ENCODE peak calls at places on chromosomes 16 and 17, in nine cellular contexts. P, A, C, T, Y, H, O, N and X are unnamed samples.

GRCh38 chr16:30407794-30408534 is 558 bp downstream of the ZNF771 start:
- DNase-seq in T (no peak), P (no peak), Y (peak; percentile 24), N (no peak), A (peak; percentile 56), C (no peak), H (no peak), O (no peak), X (no peak)

GRCh38 chr16:89697616-89698331 is 3.7 kb downstream of the SPATA2L start:
- DNase-seq in H (no peak), N (peak; percentile 46), Y (no peak), O (no peak), T (no peak), A (no peak), P (peak; percentile 48), C (no peak), X (no peak)

GRCh38 chr17:6591599-6592158 is 35.3 kb upstream of the PITPNM3 start:
- DNase-seq in T (no peak), P (no peak), C (no peak), N (no peak), O (no peak), A (no peak), H (no peak), Y (no peak), X (peak; percentile 40)

GRCh38 chr16:275041-275621 is 613 bp downstream of the RGS11 start:
- DNase-seq in O (no peak), C (peak; percentile 20), A (peak; percentile 53), H (no peak), N (no peak), Y (peak; percentile 62), T (no peak), P (no peak), X (no peak)

GRCh38 chr16:50067290-50067853 is 1.6 kb downstream of the HEATR3 start:
- DNase-seq in Y (peak; percentile 47), T (no peak), C (peak; percentile 23), P (no peak), N (no peak), H (no peak), A (peak; percentile 53), O (no peak), X (no peak)

GRCh38 chr17:245020-245419 is 63.6 kb upstream of the DOC2B start:
- DNase-seq in N (no peak), Y (no peak), T (peak; percentile 3), O (no peak), H (peak; percentile 15), P (peak; percentile 11), A (no peak), C (no peak), X (no peak)

GRCh38 chr17:33140413-33141099 is 148.9 kb downstream of the SPACA3 start:
- DNase-seq in Y (no peak), A (peak; percentile 49), H (no peak), T (no peak), C (no peak), O (no peak), N (no peak), P (no peak), X (no peak)

GRCh38 chr16:85498607-85499006 is 114.5 kb upstream of the GSE1 start:
- DNase-seq in P (peak; percentile 80), H (no peak), O (no peak), C (no peak), N (no peak), T (no peak), A (no peak), Y (no peak), X (no peak)

GRCh38 chr16:46555981-46556380 is 65.2 kb downstream of the SHCBP1 start:
- DNase-seq in N (no peak), C (no peak), Y (no peak), O (no peak), A (no peak), T (no peak), H (no peak), P (no peak), X (peak; percentile 3)

GRCh38 chr16:16150117-16150877 is 73.0 kb downstream of the ABCC6 start:
- DNase-seq in O (peak; percentile 97), N (peak; percentile 98), C (peak; percentile 74), P (peak; percentile 70), T (peak; percentile 44), A (no peak), Y (peak; percentile 28), H (peak; percentile 91), X (no peak)

GRCh38 chr17:68491864-68492263 is 20.4 kb upstream of the PRKAR1A start:
- DNase-seq in C (no peak), T (no peak), A (no peak), P (peak; percentile 64), Y (no peak), H (no peak), O (peak; percentile 65), N (peak; percentile 57), X (no peak)

GRCh38 chr17:57637668-57638010 is 107.5 kb downstream of the CCDC182 start:
- DNase-seq in C (no peak), Y (no peak), T (no peak), P (peak; percentile 12), N (no peak), O (no peak), H (no peak), A (no peak), X (no peak)

GRCh38 chr16:48814994-48815393 is 205.0 kb upstream of the N4BP1 start:
- DNase-seq in H (no peak), N (no peak), P (no peak), Y (no peak), T (no peak), C (no peak), A (no peak), O (no peak), X (no peak)

GRCh38 chr16:74568961-74569631 is 37.8 kb downstream of the GLG1 start:
- DNase-seq in T (no peak), A (no peak), Y (no peak), O (no peak), H (no peak), C (no peak), N (no peak), P (no peak), X (peak; percentile 40)

GRCh38 chr16:54040975-54041374 is 245.6 kb downstream of the IRX3 start:
- DNase-seq in O (no peak), Y (no peak), A (no peak), C (no peak), T (no peak), P (no peak), N (no peak), H (no peak), X (no peak)

GRCh38 chr17:71447644-71448043 is 673.2 kb upstream of the SOX9 start:
- DNase-seq in P (no peak), O (no peak), H (no peak), T (no peak), A (no peak), N (no peak), Y (no peak), C (no peak), X (no peak)

GRCh38 chr16:75476817-75477216 is 12.3 kb upstream of the TMEM170A start:
- DNase-seq in Y (no peak), O (no peak), C (no peak), N (no peak), T (no peak), A (no peak), P (no peak), H (no peak), X (no peak)

GRCh38 chr17:72605543-72605942 is 484.7 kb downstream of the SOX9 start:
- DNase-seq in A (no peak), N (no peak), P (no peak), O (no peak), H (no peak), Y (no peak), T (no peak), C (no peak), X (no peak)

GRCh38 chr16:70789231-70789926 is 11.6 kb downstream of the VAC14 start:
- DNase-seq in Y (no peak), C (peak; percentile 46), P (peak; percentile 74), H (no peak), O (peak; percentile 50), A (no peak), N (peak; percentile 91), T (peak; percentile 88), X (no peak)

GRCh38 chr16:86355951-86356350 is 154.4 kb upstream of the FOXF1 start:
- DNase-seq in A (no peak), P (no peak), C (no peak), T (no peak), O (no peak), N (no peak), Y (no peak), H (no peak), X (no peak)

GRCh38 chr16:52383640-52384292 is 163.2 kb downstream of the TOX3 start:
- DNase-seq in P (no peak), Y (no peak), O (no peak), C (no peak), T (no peak), N (no peak), A (no peak), H (no peak), X (no peak)
- TF ChIP-seq CTCF in P (no peak), Y (no peak), O (no peak), C (no peak), T (no peak), N (no peak), A (no peak), H (no peak), X (no peak)

DNA sequence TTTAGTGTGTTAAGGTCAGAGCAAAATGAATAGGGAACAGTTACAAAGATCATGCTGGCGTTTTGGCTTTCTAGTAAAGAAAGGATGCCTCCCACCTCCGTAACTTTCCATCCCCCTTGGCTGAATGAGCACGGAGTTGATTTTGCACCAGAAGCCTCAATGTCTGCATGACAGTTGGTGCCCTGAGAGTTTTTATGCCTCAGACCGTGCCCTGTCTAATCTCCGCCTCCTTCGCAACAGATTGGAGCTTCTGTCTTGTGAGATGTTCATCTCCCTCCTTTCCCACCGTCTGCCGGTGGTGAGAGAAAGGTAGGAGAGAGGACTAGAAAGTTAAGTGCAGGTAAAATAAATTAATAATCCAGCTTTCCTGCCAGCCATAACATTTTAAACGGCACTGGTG is 1.9 kb downstream of the HS3ST4 start:
- DNase-seq in H (no peak), P (no peak), O (no peak), Y (no peak), C (no peak), T (no peak), A (peak; percentile 28), N (no peak), X (no peak)
- H3K27me3 ChIP-seq in H (no peaks in the 10 kb centered on the region), P (peaks cover 13% of the 10 kb centered on the region), O (peaks cover 4% of the 10 kb centered on the region), Y (peaks cover 53% of the 10 kb centered on the region), C (peaks cover 44% of the 10 kb centered on the region), T (no peaks in the 10 kb centered on the region), A (peaks cover 71% of the 10 kb centered on the region), N (no peaks in the 10 kb centered on the region), X (peaks cover 22% of the 10 kb centered on the region)

GRCh38 chr16:14187517-14188338 is 116.6 kb downstream of the MRTFB start:
- DNase-seq in C (no peak), O (no peak), Y (no peak), P (no peak), T (no peak), N (no peak), A (no peak), H (no peak), X (no peak)
- H3K4me3 ChIP-seq in C (peak overlapping the region; percentile 64), O (no peak overlapping the region), Y (no peak overlapping the region), P (peak overlapping the region; percentile 72), T (peak overlapping the region; percentile 59), N (peak overlapping the region; percentile 13), A (no peak overlapping the region), H (no peak overlapping the region), X (no peak overlapping the region)

DNA sequence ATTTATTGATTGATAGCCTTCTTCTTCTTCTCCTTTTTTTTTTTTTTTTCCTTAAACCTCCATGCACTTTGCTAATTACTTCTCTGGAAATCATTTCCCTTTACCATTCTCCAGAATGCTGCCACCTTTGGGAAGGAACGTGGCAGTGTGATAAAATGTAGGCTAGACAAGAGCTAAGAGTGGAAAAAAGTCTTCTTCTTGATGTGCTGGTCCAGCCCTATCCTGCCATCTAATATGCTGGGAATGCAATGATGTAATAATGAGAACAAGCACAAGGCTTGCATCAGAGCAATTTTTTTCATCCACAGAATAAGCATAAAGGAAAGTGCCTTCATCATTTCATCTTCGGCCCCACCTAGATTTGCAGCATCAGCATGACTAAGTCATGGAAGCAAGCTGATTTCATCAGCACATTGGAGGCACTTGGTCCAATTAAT is 128.7 kb upstream of the ZFHX3 start:
- DNase-seq in A (peak; percentile 27), O (peak; percentile 20), P (no peak), H (no peak), C (no peak), Y (no peak), T (no peak), N (no peak), X (peak; percentile 91)
- TF ChIP-seq CTCF in A (peak; percentile 56), O (peak; percentile 31), P (peak; percentile 33), H (peak; percentile 8), C (peak; percentile 9), Y (peak; percentile 61), T (peak; percentile 11), N (no peak), X (peak; percentile 58)